ENCODE peak calls at places on chromosomes 5 and 9, in nine cellular contexts. J is cardiac fibroblast, L is upper lobe of right lung, D is ovary, E is GM23248, U is A673, N is dorsolateral prefrontal cortex, M is mesendoderm, P is WERI-Rb-1. V is an unnamed sample.

GRCh38 chr5:43203373-43203772 is 11.3 kb downstream of the NIM1K start:
- DNase-seq in M (no peak), U (no peak), N (no peak), P (no peak), J (no peak), E (peak; percentile 57), D (no peak), L (no peak), V (no peak)

GRCh38 chr9:135701067-135701967 is 668 bp upstream of the KCNT1 start:
- DNase-seq in D (peak; percentile 25), L (no peak), P (peak; percentile 30), M (no peak), E (peak; percentile 26), N (no peak), U (no peak), J (no peak), V (peak; percentile 11)

GRCh38 chr5:90554358-90555006 is 4.1 kb upstream of the ADGRV1 start:
- DNase-seq in M (no peak), E (no peak), D (no peak), N (no peak), P (no peak), L (no peak), U (no peak), J (no peak), V (no peak)

GRCh38 chr5:160787247-160787646 is 64.8 kb downstream of the ATP10B start:
- DNase-seq in N (no peak), U (no peak), D (no peak), P (peak; percentile 12), L (peak; percentile 69), M (peak; percentile 69), E (peak; percentile 10), J (no peak), V (peak; percentile 8)

GRCh38 chr5:94422819-94423218 is 195.6 kb downstream of the KIAA0825 start:
- DNase-seq in L (no peak), M (peak; percentile 46), E (peak; percentile 30), D (no peak), U (peak; percentile 35), J (peak; percentile 58), N (no peak), P (no peak), V (no peak)

GRCh38 chr9:18461496-18461895 is 12.5 kb upstream of the ADAMTSL1 start:
- DNase-seq in P (no peak), J (no peak), U (no peak), N (no peak), M (no peak), E (no peak), D (no peak), L (no peak), V (no peak)

GRCh38 chr9:115411516-115411915 is 293.6 kb upstream of the TNC start:
- DNase-seq in N (no peak), J (no peak), M (peak; percentile 9), D (no peak), L (no peak), U (no peak), P (no peak), E (peak; percentile 42), V (no peak)

GRCh38 chr9:128821584-128822406 is 3.5 kb downstream of the ENDOG start:
- DNase-seq in U (no peak), J (no peak), D (no peak), P (no peak), M (no peak), L (no peak), E (no peak), N (no peak), V (no peak)

GRCh38 chr9:95753762-95754465 is 121.6 kb upstream of the ERCC6L2 start:
- DNase-seq in N (no peak), J (peak; percentile 61), P (no peak), D (peak; percentile 74), U (peak; percentile 86), E (no peak), M (no peak), L (no peak), V (no peak)

GRCh38 chr9:12141422-12141821 is 551.8 kb upstream of the TYRP1 start:
- DNase-seq in M (peak; percentile 36), U (peak; percentile 0), J (no peak), E (no peak), L (no peak), P (no peak), N (no peak), D (no peak), V (peak; percentile 5)

GRCh38 chr5:3394046-3394597 is 201.5 kb upstream of the IRX1 start:
- DNase-seq in E (no peak), J (no peak), D (no peak), N (no peak), M (no peak), U (no peak), L (no peak), P (no peak), V (no peak)

GRCh38 chr5:151750121-151750520 is 8.3 kb downstream of the ATOX1 start:
- DNase-seq in M (no peak), J (no peak), N (no peak), L (no peak), E (no peak), P (no peak), U (no peak), D (no peak), V (no peak)

GRCh38 chr9:109253637-109254284 is 67.1 kb downstream of the EPB41L4B start:
- DNase-seq in N (no peak), L (no peak), J (peak; percentile 54), E (peak; percentile 85), M (peak; percentile 79), D (no peak), U (no peak), P (no peak), V (no peak)

DNA sequence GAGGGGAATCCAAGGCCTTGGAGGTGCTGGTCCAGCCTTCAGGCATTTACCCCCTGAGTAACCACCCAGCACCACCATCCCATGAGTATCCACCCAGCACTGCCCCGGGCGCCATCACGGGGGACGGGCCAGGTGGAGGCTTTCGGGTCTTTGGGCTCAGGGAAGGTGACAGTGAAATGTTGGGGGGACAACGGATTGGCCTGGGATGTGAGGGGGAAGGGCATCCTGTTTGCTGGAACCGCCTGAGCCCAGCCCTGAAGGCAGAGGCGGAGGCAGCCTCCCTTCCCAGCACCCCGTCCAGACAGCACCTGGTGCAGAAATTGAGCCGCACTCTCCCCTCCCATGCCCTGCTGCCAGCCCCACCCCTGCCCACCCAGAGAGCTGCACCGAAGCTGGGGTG is 17.0 kb downstream of the ASS1 start:
- DNase-seq in L (no peak), J (no peak), D (no peak), U (no peak), N (no peak), E (no peak), P (no peak), M (no peak), V (no peak)
- H3K4me3 ChIP-seq in L (no peak overlapping the region), J (no peak overlapping the region), D (no peak overlapping the region), U (no peak overlapping the region), N (no peak overlapping the region), E (no peak overlapping the region), P (no peak overlapping the region), M (no peak overlapping the region), V (no peak overlapping the region)

DNA sequence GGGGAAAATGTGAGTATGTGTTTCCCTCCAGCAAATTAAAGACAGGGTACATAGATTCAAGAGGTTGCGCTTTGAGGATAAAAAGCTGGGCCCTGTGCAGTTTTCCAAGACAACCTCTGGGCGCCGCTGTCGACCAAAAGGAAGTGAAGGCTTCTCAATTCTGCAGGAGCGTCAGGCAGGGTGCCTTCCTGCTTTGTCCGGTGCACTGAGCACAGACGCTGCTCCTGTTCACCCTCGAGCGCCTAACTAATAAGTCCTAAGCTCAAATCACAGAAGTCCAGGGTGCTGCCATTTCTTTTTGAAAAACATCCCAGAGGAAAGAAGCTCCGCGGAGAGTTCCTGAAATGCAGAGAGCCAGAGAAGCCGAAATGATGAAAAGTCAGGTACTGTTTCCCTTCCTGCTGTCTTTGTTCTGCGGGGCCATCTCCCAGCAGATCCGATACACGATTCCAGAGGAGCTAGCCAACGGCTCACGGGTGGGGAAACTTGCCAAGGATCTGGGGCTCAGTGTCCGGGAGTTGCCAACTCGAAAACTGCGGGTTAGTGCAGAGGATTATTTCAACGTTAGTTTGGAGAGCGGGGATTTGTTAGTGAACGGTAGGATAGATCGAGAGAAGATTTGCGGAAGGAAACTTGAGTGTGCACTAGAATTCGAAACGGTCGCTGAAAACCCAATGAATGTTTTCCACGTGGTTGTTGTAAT is at the start of gene PCDHGB1:
- DNase-seq in M (peak; percentile 85), D (no peak), J (peak; percentile 49), N (no peak), U (peak; percentile 87), E (peak; percentile 62), P (peak; percentile 72), L (no peak), V (no peak)
- H3K4me3 ChIP-seq in M (no peak within 1 kb of the TSS), D (peak within 1 kb of the TSS; percentile 9), J (peak within 1 kb of the TSS; percentile 42), N (peak within 1 kb of the TSS; percentile 27), U (peak within 1 kb of the TSS; percentile 24), E (peak within 1 kb of the TSS; percentile 41), P (peak within 1 kb of the TSS; percentile 32), L (no peak within 1 kb of the TSS), V (no peak within 1 kb of the TSS)

GRCh38 chr5:77168187-77168883 is 42.1 kb upstream of the PDE8B start:
- DNase-seq in J (peak; percentile 64), P (no peak), L (peak; percentile 69), E (peak; percentile 89), D (peak; percentile 40), M (no peak), N (peak; percentile 75), U (peak; percentile 23), V (no peak)
- H3K4me3 ChIP-seq in J (peak overlapping the region; percentile 4), P (no peak overlapping the region), L (no peak overlapping the region), E (peak overlapping the region; percentile 51), D (no peak overlapping the region), M (no peak overlapping the region), N (no peak overlapping the region), U (no peak overlapping the region), V (no peak overlapping the region)

GRCh38 chr9:97907051-97907450 is 15.2 kb downstream of the TRMO start:
- DNase-seq in D (no peak), N (no peak), L (peak; percentile 71), J (no peak), P (no peak), E (no peak), M (no peak), U (no peak), V (peak; percentile 42)

GRCh38 chr9:97906236-97906831 is 16.0 kb downstream of the TRMO start:
- DNase-seq in J (peak; percentile 20), N (no peak), P (no peak), L (peak; percentile 67), U (no peak), D (no peak), E (peak; percentile 69), M (no peak), V (no peak)

GRCh38 chr9:97903168-97903567 is 19.1 kb downstream of the TRMO start:
- DNase-seq in E (no peak), P (no peak), D (no peak), N (no peak), J (no peak), U (no peak), L (no peak), M (no peak), V (no peak)

GRCh38 chr9:97904725-97905124 is 17.6 kb downstream of the TRMO start:
- DNase-seq in M (no peak), U (no peak), L (no peak), J (no peak), P (no peak), D (no peak), N (no peak), E (no peak), V (peak; percentile 31)

DNA sequence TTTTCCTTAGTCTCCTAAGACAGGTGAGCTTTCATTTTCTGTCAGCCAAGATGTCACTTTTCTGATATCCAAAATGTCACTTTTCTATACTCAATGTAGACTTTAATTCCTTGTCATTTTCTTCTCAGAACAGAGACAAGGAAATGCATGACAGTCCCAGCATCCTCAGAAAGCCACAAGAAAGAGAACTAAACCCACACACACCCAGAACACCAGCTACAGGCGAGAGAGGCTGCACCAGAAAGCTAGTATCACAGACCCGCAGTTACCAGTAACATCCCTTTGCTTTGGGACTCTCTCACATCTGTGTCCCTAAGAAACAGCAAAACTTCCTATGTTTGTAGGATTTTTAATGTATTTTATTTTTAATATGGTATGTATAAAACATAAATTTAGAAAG is 17.1 kb downstream of the TRMO start:
- DNase-seq in L (no peak), D (no peak), M (no peak), P (no peak), E (no peak), U (no peak), N (no peak), J (no peak), V (peak; percentile 91)
- H3K4me3 ChIP-seq in L (no peak overlapping the region), D (no peak overlapping the region), M (no peak overlapping the region), P (no peak overlapping the region), E (no peak overlapping the region), U (no peak overlapping the region), N (no peak overlapping the region), J (no peak overlapping the region), V (peak overlapping the region; percentile 36)

V was measured in Jurkat, Clone E6-1.